ENCODE peak calls at places on chromosomes 6 and 20, in nine cellular contexts. One of them, this sample, is unnamed.

GRCh38 chr6:107683183-107683582 is 140.9 kb downstream of the SCML4 start:
- DNase-seq in cardiac fibroblast: no peak
- DNase-seq in OCI-LY7: no peak
- DNase-seq in GM20000: no peak
- DNase-seq in RWPE1: no peak
- DNase-seq in HL-60: no peak
- DNase-seq in cardiac muscle cell: no peak
- DNase-seq in epithelial cell of esophagus: no peak
- DNase-seq in HFF-Myc: no peak
- DNase-seq in this sample: no peak

GRCh38 chr6:129786548-129786947 is 74.6 kb downstream of the TMEM244 start:
- DNase-seq in cardiac fibroblast: no peak
- DNase-seq in OCI-LY7: no peak
- DNase-seq in GM20000: no peak
- DNase-seq in RWPE1: no peak
- DNase-seq in HL-60: no peak
- DNase-seq in cardiac muscle cell: no peak
- DNase-seq in epithelial cell of esophagus: peak
- DNase-seq in HFF-Myc: no peak
- DNase-seq in this sample: no peak

GRCh38 chr6:78910611-78911134 is 43.3 kb downstream of the IRAK1BP1 start:
- DNase-seq in cardiac fibroblast: peak
- DNase-seq in OCI-LY7: no peak
- DNase-seq in GM20000: peak
- DNase-seq in RWPE1: peak
- DNase-seq in HL-60: peak
- DNase-seq in cardiac muscle cell: peak
- DNase-seq in epithelial cell of esophagus: peak
- DNase-seq in HFF-Myc: no peak
- DNase-seq in this sample: peak

GRCh38 chr6:22583927-22584326 is 14.6 kb downstream of the HDGFL1 start:
- DNase-seq in cardiac fibroblast: no peak
- DNase-seq in OCI-LY7: no peak
- DNase-seq in GM20000: no peak
- DNase-seq in RWPE1: no peak
- DNase-seq in HL-60: no peak
- DNase-seq in cardiac muscle cell: no peak
- DNase-seq in epithelial cell of esophagus: no peak
- DNase-seq in HFF-Myc: no peak
- DNase-seq in this sample: no peak

GRCh38 chr6:116389357-116389756 is 18.6 kb downstream of the DSE start:
- DNase-seq in cardiac fibroblast: no peak
- DNase-seq in OCI-LY7: no peak
- DNase-seq in GM20000: no peak
- DNase-seq in RWPE1: no peak
- DNase-seq in HL-60: no peak
- DNase-seq in cardiac muscle cell: no peak
- DNase-seq in epithelial cell of esophagus: no peak
- DNase-seq in HFF-Myc: no peak
- DNase-seq in this sample: no peak

GRCh38 chr6:46638650-46639049 is 14.0 kb downstream of the CYP39A1 start:
- DNase-seq in cardiac fibroblast: no peak
- DNase-seq in OCI-LY7: no peak
- DNase-seq in GM20000: no peak
- DNase-seq in RWPE1: peak
- DNase-seq in HL-60: no peak
- DNase-seq in cardiac muscle cell: no peak
- DNase-seq in epithelial cell of esophagus: peak
- DNase-seq in HFF-Myc: no peak
- DNase-seq in this sample: no peak

GRCh38 chr20:22663528-22664025 is 79.2 kb upstream of the FOXA2 start:
- DNase-seq in cardiac fibroblast: no peak
- DNase-seq in OCI-LY7: no peak
- DNase-seq in GM20000: no peak
- DNase-seq in RWPE1: no peak
- DNase-seq in HL-60: no peak
- DNase-seq in cardiac muscle cell: no peak
- DNase-seq in epithelial cell of esophagus: no peak
- DNase-seq in HFF-Myc: no peak
- DNase-seq in this sample: no peak

GRCh38 chr6:140379919-140380318 is 1005.5 kb upstream of the CITED2 start:
- DNase-seq in cardiac fibroblast: no peak
- DNase-seq in OCI-LY7: no peak
- DNase-seq in GM20000: no peak
- DNase-seq in RWPE1: no peak
- DNase-seq in HL-60: no peak
- DNase-seq in cardiac muscle cell: no peak
- DNase-seq in epithelial cell of esophagus: no peak
- DNase-seq in HFF-Myc: peak
- DNase-seq in this sample: no peak

GRCh38 chr6:43628392-43629103 is 516 bp downstream of the GTPBP2 start:
- DNase-seq in cardiac fibroblast: peak
- DNase-seq in OCI-LY7: peak
- DNase-seq in GM20000: peak
- DNase-seq in RWPE1: peak
- DNase-seq in HL-60: peak
- DNase-seq in cardiac muscle cell: peak
- DNase-seq in epithelial cell of esophagus: peak
- DNase-seq in HFF-Myc: no peak
- DNase-seq in this sample: peak

GRCh38 chr20:59835448-59836395 is 97.7 kb downstream of the SYCP2 start:
- DNase-seq in cardiac fibroblast: peak
- DNase-seq in OCI-LY7: no peak
- DNase-seq in GM20000: peak
- DNase-seq in RWPE1: peak
- DNase-seq in HL-60: no peak
- DNase-seq in cardiac muscle cell: peak
- DNase-seq in epithelial cell of esophagus: peak
- DNase-seq in HFF-Myc: no peak
- DNase-seq in this sample: peak

GRCh38 chr6:27468334-27468733 is 4.6 kb downstream of the ZNF184 start:
- DNase-seq in cardiac fibroblast: peak
- DNase-seq in OCI-LY7: no peak
- DNase-seq in GM20000: no peak
- DNase-seq in RWPE1: no peak
- DNase-seq in HL-60: no peak
- DNase-seq in cardiac muscle cell: no peak
- DNase-seq in epithelial cell of esophagus: peak
- DNase-seq in HFF-Myc: no peak
- DNase-seq in this sample: no peak

GRCh38 chr6:155273438-155273837 is 9.6 kb downstream of the CLDN20 start:
- DNase-seq in cardiac fibroblast: peak
- DNase-seq in OCI-LY7: no peak
- DNase-seq in GM20000: no peak
- DNase-seq in RWPE1: peak
- DNase-seq in HL-60: no peak
- DNase-seq in cardiac muscle cell: peak
- DNase-seq in epithelial cell of esophagus: peak
- DNase-seq in HFF-Myc: peak
- DNase-seq in this sample: no peak

GRCh38 chr20:24446811-24447210 is 22.6 kb upstream of the SYNDIG1 start:
- DNase-seq in cardiac fibroblast: no peak
- DNase-seq in OCI-LY7: no peak
- DNase-seq in GM20000: no peak
- DNase-seq in RWPE1: no peak
- DNase-seq in HL-60: no peak
- DNase-seq in cardiac muscle cell: no peak
- DNase-seq in epithelial cell of esophagus: no peak
- DNase-seq in HFF-Myc: no peak
- DNase-seq in this sample: no peak

GRCh38 chr6:125588268-125588667 is 161.2 kb upstream of the HEY2 start:
- DNase-seq in cardiac fibroblast: peak
- DNase-seq in OCI-LY7: no peak
- DNase-seq in GM20000: no peak
- DNase-seq in RWPE1: no peak
- DNase-seq in HL-60: no peak
- DNase-seq in cardiac muscle cell: peak
- DNase-seq in epithelial cell of esophagus: no peak
- DNase-seq in HFF-Myc: no peak
- DNase-seq in this sample: no peak

DNA sequence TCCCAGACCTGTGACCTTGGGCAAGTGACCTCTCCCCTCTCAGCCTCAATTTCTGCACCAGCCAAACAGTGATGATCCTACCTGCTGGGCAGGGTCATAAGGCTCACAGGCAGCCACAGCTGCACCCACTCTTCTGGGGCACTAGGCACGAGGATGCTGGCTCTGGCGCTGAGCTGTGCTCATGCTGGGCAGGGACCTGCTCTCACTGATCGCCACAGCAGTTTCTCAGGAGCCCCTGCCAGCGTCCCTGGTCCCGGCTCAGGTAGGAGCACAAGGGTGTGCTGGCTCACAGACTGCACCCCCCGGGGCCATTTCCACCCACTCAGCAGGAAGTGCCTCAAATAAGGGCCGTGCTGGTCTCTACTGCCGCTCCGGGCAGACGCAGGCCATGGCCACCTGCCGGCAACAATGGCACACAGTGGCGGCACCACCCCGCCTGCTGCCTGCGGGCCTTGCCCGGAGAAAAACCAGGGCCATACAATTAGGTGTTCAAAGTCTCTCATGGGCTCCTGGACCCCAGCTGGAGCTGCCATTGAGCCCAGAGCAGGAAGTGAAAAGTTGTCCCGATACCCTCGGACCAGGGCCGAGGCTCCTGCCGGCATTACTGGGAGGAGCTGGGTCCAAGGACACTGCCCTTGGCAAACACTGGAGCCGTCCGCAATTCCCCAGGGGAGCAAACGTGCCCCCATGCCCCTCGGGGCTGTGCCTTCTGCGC is 4.6 kb upstream of the CABLES2 start:
- DNase-seq in cardiac fibroblast: no peak
- DNase-seq in OCI-LY7: no peak
- DNase-seq in GM20000: no peak
- DNase-seq in RWPE1: no peak
- DNase-seq in HL-60: no peak
- DNase-seq in cardiac muscle cell: no peak
- DNase-seq in epithelial cell of esophagus: no peak
- DNase-seq in HFF-Myc: no peak
- DNase-seq in this sample: peak
- TF ChIP-seq CTCF in cardiac fibroblast: no peak
- TF ChIP-seq CTCF in OCI-LY7: no peak
- TF ChIP-seq CTCF in GM20000: no peak
- TF ChIP-seq CTCF in RWPE1: no peak
- TF ChIP-seq CTCF in HL-60: no peak
- TF ChIP-seq CTCF in cardiac muscle cell: no peak
- TF ChIP-seq CTCF in epithelial cell of esophagus: no peak
- TF ChIP-seq CTCF in HFF-Myc: no peak
- TF ChIP-seq CTCF in this sample: no peak

GRCh38 chr20:11755071-11755881 is 162.4 kb upstream of the BTBD3 start:
- DNase-seq in cardiac fibroblast: no peak
- DNase-seq in OCI-LY7: no peak
- DNase-seq in GM20000: no peak
- DNase-seq in RWPE1: no peak
- DNase-seq in HL-60: no peak
- DNase-seq in cardiac muscle cell: no peak
- DNase-seq in epithelial cell of esophagus: no peak
- DNase-seq in HFF-Myc: no peak
- DNase-seq in this sample: no peak
- TF ChIP-seq CTCF in cardiac fibroblast: no peak
- TF ChIP-seq CTCF in OCI-LY7: no peak
- TF ChIP-seq CTCF in GM20000: no peak
- TF ChIP-seq CTCF in RWPE1: no peak
- TF ChIP-seq CTCF in HL-60: no peak
- TF ChIP-seq CTCF in cardiac muscle cell: no peak
- TF ChIP-seq CTCF in epithelial cell of esophagus: peak
- TF ChIP-seq CTCF in HFF-Myc: no peak
- TF ChIP-seq CTCF in this sample: no peak

DNA sequence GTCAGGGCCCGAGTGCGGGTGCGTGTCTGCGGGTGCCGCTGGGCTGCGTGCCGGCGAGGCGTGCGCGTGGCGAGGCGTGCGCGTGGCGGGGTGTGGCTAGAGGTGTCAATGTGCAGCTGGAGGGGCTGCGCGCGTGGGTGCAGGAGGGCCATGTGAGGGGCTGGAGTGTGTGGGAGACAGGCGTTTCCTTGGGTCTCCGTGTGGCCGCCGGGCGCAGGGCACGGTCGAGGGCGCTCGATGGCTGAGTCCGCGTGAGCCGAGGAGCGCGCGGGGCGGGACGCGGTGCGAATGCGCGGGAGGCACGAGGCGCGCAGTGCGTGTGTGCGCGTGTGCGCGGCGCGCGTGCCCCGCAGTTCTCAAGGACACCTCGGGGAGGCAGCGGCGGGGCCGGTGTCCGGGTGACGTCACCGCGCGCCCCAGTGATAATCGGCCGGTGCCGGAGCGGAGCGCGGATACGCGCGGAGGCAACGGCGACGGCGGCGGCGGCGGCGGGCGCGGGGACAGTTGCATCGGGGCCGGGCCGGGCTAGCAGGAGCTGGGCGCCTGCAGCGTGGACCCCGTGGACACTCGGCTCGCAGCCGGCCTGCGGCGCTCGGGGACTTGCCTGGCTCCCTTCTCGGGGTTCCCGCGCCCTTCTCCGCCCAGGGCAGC is 38.7 kb downstream of the YTHDF1 start:
- DNase-seq in cardiac fibroblast: no peak
- DNase-seq in OCI-LY7: no peak
- DNase-seq in GM20000: no peak
- DNase-seq in RWPE1: no peak
- DNase-seq in HL-60: no peak
- DNase-seq in cardiac muscle cell: no peak
- DNase-seq in epithelial cell of esophagus: peak
- DNase-seq in HFF-Myc: no peak
- DNase-seq in this sample: no peak
- TF ChIP-seq CTCF in cardiac fibroblast: no peak
- TF ChIP-seq CTCF in OCI-LY7: no peak
- TF ChIP-seq CTCF in GM20000: no peak
- TF ChIP-seq CTCF in RWPE1: no peak
- TF ChIP-seq CTCF in HL-60: no peak
- TF ChIP-seq CTCF in cardiac muscle cell: no peak
- TF ChIP-seq CTCF in epithelial cell of esophagus: no peak
- TF ChIP-seq CTCF in HFF-Myc: no peak
- TF ChIP-seq CTCF in this sample: no peak

GRCh38 chr6:95279641-95280040 is 297.7 kb upstream of the MANEA start:
- DNase-seq in cardiac fibroblast: no peak
- DNase-seq in OCI-LY7: no peak
- DNase-seq in GM20000: no peak
- DNase-seq in RWPE1: no peak
- DNase-seq in HL-60: no peak
- DNase-seq in cardiac muscle cell: no peak
- DNase-seq in epithelial cell of esophagus: no peak
- DNase-seq in HFF-Myc: no peak
- DNase-seq in this sample: no peak

GRCh38 chr6:95280690-95281273 is 296.6 kb upstream of the MANEA start:
- DNase-seq in cardiac fibroblast: peak
- DNase-seq in OCI-LY7: peak
- DNase-seq in GM20000: peak
- DNase-seq in RWPE1: peak
- DNase-seq in HL-60: no peak
- DNase-seq in cardiac muscle cell: peak
- DNase-seq in epithelial cell of esophagus: peak
- DNase-seq in HFF-Myc: no peak
- DNase-seq in this sample: no peak
- TF ChIP-seq CTCF in cardiac fibroblast: peak
- TF ChIP-seq CTCF in OCI-LY7: peak
- TF ChIP-seq CTCF in GM20000: peak
- TF ChIP-seq CTCF in RWPE1: peak
- TF ChIP-seq CTCF in HL-60: no peak
- TF ChIP-seq CTCF in cardiac muscle cell: peak
- TF ChIP-seq CTCF in epithelial cell of esophagus: peak
- TF ChIP-seq CTCF in HFF-Myc: no peak
- TF ChIP-seq CTCF in this sample: no peak

GRCh38 chr6:42403415-42403814 is 48.3 kb downstream of the TRERF1 start:
- DNase-seq in cardiac fibroblast: no peak
- DNase-seq in OCI-LY7: no peak
- DNase-seq in GM20000: no peak
- DNase-seq in RWPE1: peak
- DNase-seq in HL-60: no peak
- DNase-seq in cardiac muscle cell: no peak
- DNase-seq in epithelial cell of esophagus: peak
- DNase-seq in HFF-Myc: peak
- DNase-seq in this sample: peak
- TF ChIP-seq CTCF in cardiac fibroblast: no peak
- TF ChIP-seq CTCF in OCI-LY7: no peak
- TF ChIP-seq CTCF in GM20000: no peak
- TF ChIP-seq CTCF in RWPE1: peak
- TF ChIP-seq CTCF in HL-60: no peak
- TF ChIP-seq CTCF in cardiac muscle cell: no peak
- TF ChIP-seq CTCF in epithelial cell of esophagus: peak
- TF ChIP-seq CTCF in HFF-Myc: no peak
- TF ChIP-seq CTCF in this sample: no peak

This sample was measured in colonic mucosa.